ENCODE peak calls at places on chromosome 19, in seven cellular contexts. Z, Q, B, J, A, O and M are unnamed samples.

GRCh38 chr19:45577111-45577905 is 7.3 kb downstream of the OPA3 start:
- DNase-seq in Z (peak; percentile 96), Q (peak; percentile 82), B (no peak), J (no peak), A (no peak), O (no peak), M (no peak)

GRCh38 chr19:42313096-42313839 is at the start of gene TMEM145:
- DNase-seq in Z (peak; percentile 59), Q (peak; percentile 92), B (no peak), J (no peak), A (no peak), O (no peak), M (no peak)

GRCh38 chr19:1315470-1316166 is 29.9 kb downstream of the EFNA2 start:
- DNase-seq in Z (peak; percentile 50), Q (peak; percentile 58), B (no peak), J (peak; percentile 81), A (no peak), O (no peak), M (no peak)

GRCh38 chr19:49951806-49952474 is 9.0 kb downstream of the SIGLEC11 start:
- DNase-seq in Z (no peak), Q (no peak), B (no peak), J (peak; percentile 23), A (no peak), O (peak; percentile 51), M (no peak)

GRCh38 chr19:31595521-31595920 is 246.3 kb upstream of the TSHZ3 start:
- DNase-seq in Z (no peak), Q (no peak), B (no peak), J (no peak), A (no peak), O (no peak), M (no peak)

GRCh38 chr19:7904074-7905020 is 670 bp downstream of the MAP2K7 start:
- DNase-seq in Z (no peak), Q (no peak), B (no peak), J (peak; percentile 94), A (peak; percentile 85), O (peak; percentile 88), M (peak; percentile 75)

GRCh38 chr19:57560049-57560491 is 407 bp upstream of the ZNF550 start:
- DNase-seq in Z (peak; percentile 70), Q (no peak), B (no peak), J (peak; percentile 68), A (no peak), O (peak; percentile 80), M (no peak)

GRCh38 chr19:47240996-47241918 is 10.3 kb upstream of the BBC3 start:
- DNase-seq in Z (peak; percentile 77), Q (peak; percentile 69), B (no peak), J (peak; percentile 90), A (peak; percentile 85), O (peak; percentile 94), M (peak; percentile 81)

GRCh38 chr19:36215276-36216171 is 618 bp downstream of the ZNF146 start:
- DNase-seq in Z (peak; percentile 57), Q (peak; percentile 57), B (no peak), J (no peak), A (no peak), O (no peak), M (no peak)

GRCh38 chr19:31071157-31071855 is 277.9 kb downstream of the TSHZ3 start:
- DNase-seq in Z (no peak), Q (no peak), B (no peak), J (no peak), A (no peak), O (no peak), M (no peak)

GRCh38 chr19:35135389-35135909 is 590 bp upstream of the LGI4 start:
- DNase-seq in Z (peak; percentile 45), Q (peak; percentile 99), B (no peak), J (peak; percentile 88), A (peak; percentile 29), O (peak; percentile 95), M (peak; percentile 39)

GRCh38 chr19:2992958-2993357 is 15.6 kb downstream of the TLE6 start:
- DNase-seq in Z (no peak), Q (no peak), B (no peak), J (no peak), A (no peak), O (no peak), M (no peak)

GRCh38 chr19:29612121-29612520 is 6.0 kb downstream of the POP4 start:
- DNase-seq in Z (no peak), Q (no peak), B (no peak), J (peak; percentile 54), A (no peak), O (peak; percentile 44), M (no peak)

GRCh38 chr19:41321600-41322270 is 11.8 kb downstream of the CCDC97 start:
- DNase-seq in Z (peak; percentile 86), Q (peak; percentile 95), B (no peak), J (no peak), A (no peak), O (no peak), M (no peak)

GRCh38 chr19:50496189-50497029 is 14.6 kb downstream of the JOSD2 start:
- DNase-seq in Z (no peak), Q (no peak), B (no peak), J (peak; percentile 45), A (no peak), O (peak; percentile 58), M (no peak)

GRCh38 chr19:17580470-17581000 is 25.1 kb downstream of the COLGALT1 start:
- DNase-seq in Z (no peak), Q (no peak), B (no peak), J (no peak), A (no peak), O (no peak), M (no peak)

GRCh38 chr19:36265856-36266374 is 51.0 kb downstream of the ZNF146 start:
- DNase-seq in Z (no peak), Q (no peak), B (no peak), J (no peak), A (no peak), O (peak; percentile 55), M (no peak)

GRCh38 chr19:12065100-12065538 is 588 bp downstream of the ZNF844 start:
- DNase-seq in Z (peak; percentile 61), Q (no peak), B (no peak), J (no peak), A (no peak), O (peak; percentile 73), M (peak; percentile 10)

GRCh38 chr19:46722421-46723022 is 5.6 kb upstream of the PRKD2 start:
- DNase-seq in Z (no peak), Q (no peak), B (no peak), J (peak; percentile 81), A (no peak), O (no peak), M (no peak)

GRCh38 chr19:10226376-10227214 is 4.5 kb downstream of the S1PR2 start:
- DNase-seq in Z (peak; percentile 69), Q (no peak), B (no peak), J (no peak), A (no peak), O (peak; percentile 83), M (no peak)

GRCh38 chr19:33194527-33194883 is 375 bp downstream of the LRP3 start:
- DNase-seq in Z (peak; percentile 10), Q (no peak), B (no peak), J (no peak), A (no peak), O (no peak), M (no peak)

GRCh38 chr19:37698216-37698615 is 21.3 kb downstream of the ZNF607 start:
- DNase-seq in Z (peak; percentile 22), Q (no peak), B (no peak), J (no peak), A (no peak), O (no peak), M (no peak)

GRCh38 chr19:37695144-37695899 is 24.2 kb downstream of the ZNF607 start:
- DNase-seq in Z (no peak), Q (no peak), B (no peak), J (no peak), A (no peak), O (no peak), M (no peak)

GRCh38 chr19:37692956-37693660 is 26.5 kb downstream of the ZNF607 start:
- DNase-seq in Z (peak; percentile 9), Q (no peak), B (no peak), J (no peak), A (no peak), O (no peak), M (no peak)

GRCh38 chr19:37699057-37699456 is 20.5 kb downstream of the ZNF607 start:
- DNase-seq in Z (peak; percentile 30), Q (no peak), B (no peak), J (no peak), A (no peak), O (no peak), M (no peak)
- H3K9me3 ChIP-seq in Z (no peaks in the 10 kb centered on the region), Q (peaks cover 99% of the 10 kb centered on the region), B (no peaks in the 10 kb centered on the region), J (peaks cover 85% of the 10 kb centered on the region), A (peaks cover 27% of the 10 kb centered on the region), O (peaks cover 4% of the 10 kb centered on the region), M (peaks cover 22% of the 10 kb centered on the region)

DNA sequence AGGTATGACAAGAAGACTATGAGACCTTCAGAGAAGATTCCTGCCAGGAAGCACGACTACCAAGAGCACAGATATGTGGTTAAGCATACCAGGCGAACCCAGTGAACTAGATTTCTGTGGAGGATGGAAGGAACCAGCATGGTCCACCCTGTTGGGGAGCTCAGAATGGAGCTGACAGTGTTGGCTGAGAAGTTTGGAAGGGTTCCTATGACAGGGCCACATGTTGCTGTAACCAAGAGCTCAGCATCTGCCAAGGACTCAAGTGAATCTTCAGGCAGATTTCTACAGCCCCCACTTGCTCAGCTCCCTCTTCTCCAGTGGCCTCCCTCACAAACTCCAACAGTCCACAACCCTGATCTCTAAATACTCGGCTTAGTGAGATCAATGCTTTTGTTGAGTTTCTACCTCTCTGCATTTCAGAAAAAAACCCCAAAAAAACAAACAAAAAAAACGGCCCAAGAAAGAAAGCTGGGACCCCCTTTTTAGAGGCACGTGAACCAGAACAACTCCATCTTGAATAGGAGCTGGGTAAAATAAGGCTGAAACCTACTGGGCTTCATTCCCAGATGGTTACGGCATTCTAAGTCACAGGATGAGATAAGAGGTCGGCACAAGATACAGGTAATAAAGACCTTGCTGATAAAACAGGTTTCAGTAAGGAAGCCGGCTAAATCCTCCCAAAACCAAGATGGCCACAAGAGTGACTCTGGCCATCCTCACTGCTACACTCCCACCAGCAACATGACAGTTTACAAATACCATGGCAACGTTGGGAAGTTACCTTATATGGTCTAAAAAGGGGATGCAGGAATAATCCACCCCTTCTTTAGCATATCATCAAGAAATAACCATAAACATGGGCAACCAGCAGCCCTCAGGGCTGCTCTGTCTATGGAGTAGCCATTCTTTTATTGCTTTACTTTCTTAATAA is 691.1 kb downstream of the UQCRFS1 start:
- DNase-seq in Z (no peak), Q (no peak), B (no peak), J (no peak), A (no peak), O (no peak), M (no peak)
- H3K9me3 ChIP-seq in Z (no peaks in the 10 kb centered on the region), Q (peaks cover 2% of the 10 kb centered on the region), B (no peaks in the 10 kb centered on the region), J (no peaks in the 10 kb centered on the region), A (no peaks in the 10 kb centered on the region), O (peaks cover 2% of the 10 kb centered on the region), M (no peaks in the 10 kb centered on the region)

GRCh38 chr19:28563964-28564914 is 648.7 kb downstream of the UQCRFS1 start:
- DNase-seq in Z (no peak), Q (no peak), B (no peak), J (no peak), A (no peak), O (no peak), M (no peak)
- H3K9me3 ChIP-seq in Z (no peaks in the 10 kb centered on the region), Q (peaks cover 13% of the 10 kb centered on the region), B (no peaks in the 10 kb centered on the region), J (no peaks in the 10 kb centered on the region), A (no peaks in the 10 kb centered on the region), O (peaks cover 4% of the 10 kb centered on the region), M (no peaks in the 10 kb centered on the region)

GRCh38 chr19:22893855-22894270 is 61.8 kb downstream of the ZNF723 start:
- DNase-seq in Z (no peak), Q (no peak), B (no peak), J (no peak), A (no peak), O (no peak), M (no peak)
- H3K9me3 ChIP-seq in Z (no peaks in the 10 kb centered on the region), Q (peaks cover 44% of the 10 kb centered on the region), B (no peaks in the 10 kb centered on the region), J (peaks cover 60% of the 10 kb centered on the region), A (no peaks in the 10 kb centered on the region), O (no peaks in the 10 kb centered on the region), M (peaks cover under 1% of the 10 kb centered on the region)